ENCODE peak calls at places on chromosomes 2 and 18, in seven cellular contexts. D, Y, N, E, S, W and V are unnamed samples.

GRCh38 chr2:19355931-19356544 is 2.4 kb downstream of the OSR1 start:
- DNase-seq in E (no peak), N (peak), S (no peak), W (no peak), D (peak), Y (no peak), V (no peak)

GRCh38 chr2:47038656-47039501 is 116.2 kb downstream of the STPG4 start:
- DNase-seq in W (no peak), S (no peak), Y (no peak), N (no peak), D (no peak), E (peak), V (no peak)

GRCh38 chr2:11048335-11049008 is 106.8 kb upstream of the SLC66A3 start:
- DNase-seq in N (no peak), S (no peak), D (no peak), E (no peak), W (no peak), Y (no peak), V (no peak)

GRCh38 chr2:201467666-201468065 is 16.1 kb downstream of the STRADB start:
- DNase-seq in W (no peak), N (no peak), D (no peak), E (no peak), S (no peak), Y (no peak), V (no peak)

GRCh38 chr18:73896685-73897084 is 250.9 kb downstream of the FBXO15 start:
- DNase-seq in D (no peak), E (no peak), Y (no peak), W (no peak), S (no peak), N (no peak), V (no peak)

GRCh38 chr2:186614373-186614772 is 24.5 kb downstream of the ITGAV start:
- DNase-seq in Y (no peak), E (no peak), D (no peak), N (no peak), S (no peak), W (no peak), V (no peak)

GRCh38 chr2:42098571-42099430 is 51.0 kb downstream of the PKDCC start:
- DNase-seq in Y (no peak), D (no peak), S (no peak), W (no peak), N (no peak), E (no peak), V (peak)

GRCh38 chr2:23698733-23699391 is 228.1 kb downstream of the ATAD2B start:
- DNase-seq in W (peak), S (no peak), D (peak), E (peak), N (peak), Y (no peak), V (no peak)

GRCh38 chr2:3289526-3289925 is 88.1 kb downstream of the EIPR1 start:
- DNase-seq in E (no peak), W (no peak), S (no peak), Y (no peak), D (no peak), N (no peak), V (no peak)

GRCh38 chr2:169507698-169508097 is 1.8 kb upstream of the KLHL41 start:
- DNase-seq in N (no peak), E (peak), Y (no peak), W (no peak), S (no peak), D (peak), V (no peak)

GRCh38 chr2:174334781-174335604 is at the start of gene SP9:
- DNase-seq in S (peak), E (peak), N (peak), W (peak), D (peak), Y (peak), V (peak)

GRCh38 chr2:152635635-152636298 is 81.5 kb downstream of the PRPF40A start:
- DNase-seq in Y (peak), S (peak), D (peak), E (peak), N (peak), W (peak), V (peak)

GRCh38 chr18:76488190-76488589 is 6.9 kb downstream of the ZNF516 start:
- DNase-seq in N (no peak), E (no peak), W (no peak), S (no peak), D (peak), Y (no peak), V (no peak)

GRCh38 chr18:12308386-12309100 is 502 bp downstream of the TUBB6 start:
- DNase-seq in S (peak), W (peak), N (peak), E (peak), D (peak), Y (peak), V (peak)

GRCh38 chr18:48959921-48960920 is 9.5 kb upstream of the SMAD7 start:
- DNase-seq in N (peak), Y (no peak), W (peak), D (peak), E (peak), S (no peak), V (peak)

GRCh38 chr2:17148298-17149228 is 369.7 kb downstream of the RAD51AP2 start:
- DNase-seq in S (peak), Y (peak), D (no peak), W (peak), N (peak), E (peak), V (no peak)

GRCh38 chr2:17149945-17150344 is 368.3 kb downstream of the RAD51AP2 start:
- DNase-seq in N (no peak), E (no peak), W (no peak), D (no peak), Y (no peak), S (no peak), V (no peak)

DNA sequence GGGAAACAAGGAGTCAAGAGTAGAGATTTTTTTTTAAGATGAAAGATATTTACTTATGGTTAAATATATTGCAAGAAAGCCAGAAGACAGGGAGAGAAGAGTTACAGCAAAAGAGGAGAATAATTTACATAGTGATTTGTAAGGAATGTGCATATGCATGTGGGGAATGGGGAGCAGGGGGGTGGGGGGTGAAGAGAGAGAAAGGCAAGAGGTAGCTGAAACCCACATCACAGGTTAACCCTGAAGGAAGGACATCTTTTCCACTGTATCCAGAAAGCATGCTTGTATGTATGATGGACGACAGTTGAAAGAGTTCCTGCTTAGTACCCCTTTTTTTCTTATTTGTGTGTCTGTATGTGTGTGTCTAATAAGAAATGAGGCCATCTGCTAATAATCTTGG is 371.9 kb downstream of the RAD51AP2 start:
- DNase-seq in W (no peak), S (no peak), N (no peak), E (no peak), Y (no peak), D (no peak), V (no peak)
- H3K4ac ChIP-seq in W (no peak), S (no peak), N (no peak), E (no peak), Y (no peak), D (no peak), V (no peak)

DNA sequence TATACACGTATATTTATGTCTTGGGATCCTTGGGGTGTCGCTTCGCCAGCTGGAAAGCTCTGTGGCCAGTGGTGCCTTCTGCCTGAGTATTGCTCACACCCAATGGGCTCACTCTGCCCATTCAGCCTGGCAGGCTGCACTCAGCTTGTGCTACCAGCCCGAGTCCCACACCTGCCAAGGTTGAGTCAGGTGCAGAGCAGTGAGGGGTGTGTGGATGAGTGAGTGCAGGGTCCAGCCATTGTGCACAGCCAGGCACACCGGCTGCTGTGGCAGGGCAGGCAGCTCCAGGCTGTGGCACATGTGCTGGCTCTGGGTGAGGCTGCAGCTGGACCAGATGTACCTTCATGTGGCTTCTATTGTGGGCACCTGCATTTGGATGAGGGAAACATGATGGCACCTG is 496.9 kb upstream of the LINC00305 start:
- DNase-seq in S (no peak), N (no peak), E (no peak), W (no peak), D (no peak), Y (no peak), V (no peak)
- H3K4ac ChIP-seq in S (no peak), N (no peak), E (no peak), W (no peak), D (no peak), Y (no peak), V (no peak)

DNA sequence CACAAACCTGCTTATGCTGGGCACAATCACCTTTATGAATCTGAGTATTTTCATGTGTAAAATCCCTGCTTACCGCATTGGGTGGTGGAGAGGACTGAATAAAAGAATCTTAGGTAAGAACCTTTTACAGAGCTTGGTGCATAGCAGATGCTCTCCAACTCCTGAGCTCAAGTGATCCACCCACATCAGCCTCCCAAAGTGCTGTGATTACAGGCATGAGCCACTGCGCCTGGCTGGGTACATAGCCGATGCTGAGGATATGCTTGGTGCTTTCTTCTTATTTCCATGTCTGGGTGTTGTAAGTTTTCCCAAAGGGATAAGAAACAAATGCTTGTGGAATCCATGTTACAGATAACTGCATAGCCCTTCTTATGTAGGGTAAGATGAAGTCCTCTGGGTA is 244.3 kb upstream of the PXDN start:
- DNase-seq in S (no peak), W (no peak), N (no peak), Y (no peak), D (no peak), E (no peak), V (no peak)
- H3K4ac ChIP-seq in S (no peak), W (no peak), N (no peak), Y (no peak), D (no peak), E (no peak), V (no peak)

GRCh38 chr2:230472619-230473018 is 56.6 kb downstream of the SP100 start:
- DNase-seq in S (no peak), D (peak), W (no peak), E (peak), Y (no peak), N (no peak), V (no peak)
- H3K4ac ChIP-seq in S (no peak), D (no peak), W (no peak), E (no peak), Y (no peak), N (no peak), V (no peak)

GRCh38 chr18:67278984-67279383 is 237.5 kb downstream of the DSEL start:
- DNase-seq in S (no peak), E (no peak), N (no peak), W (no peak), D (no peak), Y (no peak), V (no peak)
- H3K4ac ChIP-seq in S (no peak), E (no peak), N (no peak), W (no peak), D (no peak), Y (no peak), V (no peak)